ENCODE peak calls at places on chromosome 22, in four cellular contexts. One of them, this sample, is unnamed.

GRCh38 chr22:38868886-38869381 is 3.1 kb downstream of the CBX6 start:
- DNase-seq in cardiac muscle cell: peak
- DNase-seq in CD8-positive, alpha-beta T cell: peak
- DNase-seq in OCI-LY7: peak
- DNase-seq in this sample: no peak

GRCh38 chr22:49925525-49926128 is 7.2 kb downstream of the CRELD2 start:
- DNase-seq in CD8-positive, alpha-beta T cell: peak
- DNase-seq in cardiac muscle cell: no peak
- DNase-seq in OCI-LY7: peak
- DNase-seq in this sample: no peak

GRCh38 chr22:44577391-44578114 is 79.5 kb upstream of the RTL6 start:
- DNase-seq in CD8-positive, alpha-beta T cell: no peak
- DNase-seq in cardiac muscle cell: no peak
- DNase-seq in OCI-LY7: no peak
- DNase-seq in this sample: no peak

GRCh38 chr22:49398646-49399045 is 429.0 kb downstream of the BRD1 start:
- DNase-seq in OCI-LY7: no peak
- DNase-seq in cardiac muscle cell: no peak
- DNase-seq in CD8-positive, alpha-beta T cell: no peak
- DNase-seq in this sample: no peak

GRCh38 chr22:26489447-26490036 is 5.9 kb downstream of the SRRD start:
- DNase-seq in CD8-positive, alpha-beta T cell: no peak
- DNase-seq in cardiac muscle cell: no peak
- DNase-seq in OCI-LY7: no peak
- DNase-seq in this sample: no peak

GRCh38 chr22:38751422-38752346 is 4.1 kb downstream of the SUN2 start:
- DNase-seq in CD8-positive, alpha-beta T cell: peak
- DNase-seq in cardiac muscle cell: no peak
- DNase-seq in OCI-LY7: peak
- DNase-seq in this sample: peak

GRCh38 chr22:19525666-19526065 is 1.5 kb upstream of the CLDN5 start:
- DNase-seq in OCI-LY7: no peak
- DNase-seq in cardiac muscle cell: no peak
- DNase-seq in CD8-positive, alpha-beta T cell: no peak
- DNase-seq in this sample: no peak

GRCh38 chr22:22763512-22763911 is 119.1 kb downstream of the GGTLC2 start:
- DNase-seq in OCI-LY7: no peak
- DNase-seq in CD8-positive, alpha-beta T cell: no peak
- DNase-seq in cardiac muscle cell: no peak
- DNase-seq in this sample: no peak

GRCh38 chr22:25153961-25154685 is 45.5 kb upstream of the CRYBB3 start:
- DNase-seq in cardiac muscle cell: peak
- DNase-seq in OCI-LY7: no peak
- DNase-seq in CD8-positive, alpha-beta T cell: no peak
- DNase-seq in this sample: peak

GRCh38 chr22:41365425-41365824 is 16.3 kb upstream of the TEF start:
- DNase-seq in cardiac muscle cell: no peak
- DNase-seq in OCI-LY7: no peak
- DNase-seq in CD8-positive, alpha-beta T cell: no peak
- DNase-seq in this sample: no peak

GRCh38 chr22:22877523-22878210 is 9.9 kb upstream of the IGLL5 start:
- DNase-seq in cardiac muscle cell: peak
- DNase-seq in OCI-LY7: peak
- DNase-seq in CD8-positive, alpha-beta T cell: peak
- DNase-seq in this sample: peak

GRCh38 chr22:40572976-40573375 is 63.5 kb downstream of the MRTFA start:
- DNase-seq in cardiac muscle cell: peak
- DNase-seq in CD8-positive, alpha-beta T cell: no peak
- DNase-seq in OCI-LY7: no peak
- DNase-seq in this sample: no peak

GRCh38 chr22:46178755-46179505 is 28.6 kb downstream of the PPARA start:
- DNase-seq in CD8-positive, alpha-beta T cell: no peak
- DNase-seq in OCI-LY7: no peak
- DNase-seq in cardiac muscle cell: no peak
- DNase-seq in this sample: peak

GRCh38 chr22:44972363-44973083 is 37.3 kb downstream of the PHF21B start:
- DNase-seq in OCI-LY7: no peak
- DNase-seq in cardiac muscle cell: peak
- DNase-seq in CD8-positive, alpha-beta T cell: no peak
- DNase-seq in this sample: no peak

GRCh38 chr22:39204216-39204615 is 40.6 kb downstream of the PDGFB start:
- DNase-seq in cardiac muscle cell: no peak
- DNase-seq in OCI-LY7: no peak
- DNase-seq in CD8-positive, alpha-beta T cell: no peak
- DNase-seq in this sample: no peak

GRCh38 chr22:23458663-23459541 is 121.2 kb downstream of the IGLL1 start:
- DNase-seq in CD8-positive, alpha-beta T cell: no peak
- DNase-seq in OCI-LY7: no peak
- DNase-seq in cardiac muscle cell: no peak
- DNase-seq in this sample: no peak

GRCh38 chr22:32951807-32952153 is 106.4 kb downstream of the SYN3 start:
- DNase-seq in cardiac muscle cell: peak
- DNase-seq in CD8-positive, alpha-beta T cell: no peak
- DNase-seq in OCI-LY7: no peak
- DNase-seq in this sample: no peak

GRCh38 chr22:40541300-40541699 is 95.2 kb downstream of the MRTFA start:
- DNase-seq in CD8-positive, alpha-beta T cell: no peak
- DNase-seq in OCI-LY7: no peak
- DNase-seq in cardiac muscle cell: no peak
- DNase-seq in this sample: no peak

GRCh38 chr22:46149998-46150549 is at the start of gene PPARA:
- DNase-seq in OCI-LY7: peak
- DNase-seq in cardiac muscle cell: peak
- DNase-seq in CD8-positive, alpha-beta T cell: peak
- DNase-seq in this sample: no peak

GRCh38 chr22:30435674-30436126 is 10.1 kb downstream of the MTFP1 start:
- DNase-seq in cardiac muscle cell: no peak
- DNase-seq in CD8-positive, alpha-beta T cell: peak
- DNase-seq in OCI-LY7: peak
- DNase-seq in this sample: no peak

GRCh38 chr22:46763051-46763705 is 728 bp downstream of the TBC1D22A start:
- DNase-seq in cardiac muscle cell: peak
- DNase-seq in OCI-LY7: peak
- DNase-seq in CD8-positive, alpha-beta T cell: peak
- DNase-seq in this sample: no peak

GRCh38 chr22:50244420-50245213 is at the start of gene TUBGCP6:
- DNase-seq in CD8-positive, alpha-beta T cell: peak
- DNase-seq in cardiac muscle cell: peak
- DNase-seq in OCI-LY7: peak
- DNase-seq in this sample: peak

GRCh38 chr22:22040908-22041307 is 58.3 kb upstream of the TOP3B start:
- DNase-seq in OCI-LY7: no peak
- DNase-seq in CD8-positive, alpha-beta T cell: no peak
- DNase-seq in cardiac muscle cell: no peak
- DNase-seq in this sample: no peak

GRCh38 chr22:19382240-19382639 is 49.3 kb downstream of the HIRA start:
- DNase-seq in cardiac muscle cell: no peak
- DNase-seq in OCI-LY7: no peak
- DNase-seq in CD8-positive, alpha-beta T cell: no peak
- DNase-seq in this sample: no peak

GRCh38 chr22:24867327-24868022 is 61.5 kb downstream of the SGSM1 start:
- DNase-seq in cardiac muscle cell: no peak
- DNase-seq in CD8-positive, alpha-beta T cell: no peak
- DNase-seq in OCI-LY7: no peak
- DNase-seq in this sample: no peak

GRCh38 chr22:23251445-23252093 is 71.3 kb downstream of the BCR start:
- DNase-seq in OCI-LY7: no peak
- DNase-seq in CD8-positive, alpha-beta T cell: no peak
- DNase-seq in cardiac muscle cell: no peak
- DNase-seq in this sample: no peak

GRCh38 chr22:50528682-50529415 is 963 bp downstream of the TYMP start:
- DNase-seq in OCI-LY7: peak
- DNase-seq in cardiac muscle cell: no peak
- DNase-seq in CD8-positive, alpha-beta T cell: no peak
- DNase-seq in this sample: no peak

GRCh38 chr22:40684728-40685127 is 5.4 kb downstream of the MCHR1 start:
- DNase-seq in CD8-positive, alpha-beta T cell: no peak
- DNase-seq in cardiac muscle cell: no peak
- DNase-seq in OCI-LY7: no peak
- DNase-seq in this sample: no peak

GRCh38 chr22:50269573-50270301 is 443 bp downstream of the MAPK11 start:
- DNase-seq in CD8-positive, alpha-beta T cell: peak
- DNase-seq in cardiac muscle cell: peak
- DNase-seq in OCI-LY7: peak
- DNase-seq in this sample: no peak

GRCh38 chr22:50584106-50585096 is 1.8 kb upstream of the CHKB start:
- DNase-seq in OCI-LY7: no peak
- DNase-seq in CD8-positive, alpha-beta T cell: no peak
- DNase-seq in cardiac muscle cell: no peak
- DNase-seq in this sample: no peak

DNA sequence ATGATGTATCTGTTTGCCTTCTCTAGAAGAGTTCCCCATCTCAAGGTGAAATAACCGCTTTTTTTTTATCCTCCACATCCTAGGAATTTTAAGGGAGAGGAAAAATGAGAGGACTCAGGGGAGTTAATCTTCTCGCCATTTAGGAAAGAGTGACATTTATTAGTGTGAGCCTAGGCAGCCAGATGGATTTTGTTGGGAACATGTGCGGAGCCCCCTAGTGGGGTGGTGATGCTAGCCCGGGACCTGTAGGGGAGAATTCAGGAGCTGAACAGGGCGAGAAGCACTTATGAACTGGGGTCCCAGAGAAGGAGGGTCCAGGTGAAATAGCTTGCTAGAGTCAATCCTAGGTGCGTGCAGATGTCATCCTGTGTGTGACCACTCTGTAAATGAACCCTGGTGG is 10.7 kb downstream of the IL17RA start:
- DNase-seq in CD8-positive, alpha-beta T cell: no peak
- DNase-seq in OCI-LY7: no peak
- DNase-seq in cardiac muscle cell: no peak
- DNase-seq in this sample: no peak
- TF ChIP-seq CTCF in CD8-positive, alpha-beta T cell: no peak
- TF ChIP-seq CTCF in OCI-LY7: peak
- TF ChIP-seq CTCF in cardiac muscle cell: peak
- TF ChIP-seq CTCF in this sample: peak

GRCh38 chr22:48099251-48099650 is 1336.8 kb downstream of the TBC1D22A start:
- DNase-seq in CD8-positive, alpha-beta T cell: no peak
- DNase-seq in cardiac muscle cell: no peak
- DNase-seq in OCI-LY7: peak
- DNase-seq in this sample: no peak
- H3K4me3 ChIP-seq in CD8-positive, alpha-beta T cell: no peak
- H3K4me3 ChIP-seq in cardiac muscle cell: no peak
- H3K4me3 ChIP-seq in OCI-LY7: peak
- H3K4me3 ChIP-seq in this sample: no peak

GRCh38 chr22:27745809-27746208 is 55.7 kb downstream of the MN1 start:
- DNase-seq in OCI-LY7: no peak
- DNase-seq in CD8-positive, alpha-beta T cell: no peak
- DNase-seq in cardiac muscle cell: no peak
- DNase-seq in this sample: no peak

GRCh38 chr22:27749597-27750225 is 51.8 kb downstream of the MN1 start:
- DNase-seq in CD8-positive, alpha-beta T cell: no peak
- DNase-seq in cardiac muscle cell: peak
- DNase-seq in OCI-LY7: no peak
- DNase-seq in this sample: no peak

GRCh38 chr22:27748355-27749168 is 53.0 kb downstream of the MN1 start:
- DNase-seq in cardiac muscle cell: peak
- DNase-seq in OCI-LY7: no peak
- DNase-seq in CD8-positive, alpha-beta T cell: no peak
- DNase-seq in this sample: no peak

GRCh38 chr22:27746918-27747317 is 54.6 kb downstream of the MN1 start:
- DNase-seq in CD8-positive, alpha-beta T cell: no peak
- DNase-seq in cardiac muscle cell: no peak
- DNase-seq in OCI-LY7: no peak
- DNase-seq in this sample: no peak

GRCh38 chr22:27747396-27748256 is 53.9 kb downstream of the MN1 start:
- DNase-seq in cardiac muscle cell: peak
- DNase-seq in CD8-positive, alpha-beta T cell: no peak
- DNase-seq in OCI-LY7: no peak
- DNase-seq in this sample: no peak
- TF ChIP-seq CTCF in cardiac muscle cell: peak
- TF ChIP-seq CTCF in CD8-positive, alpha-beta T cell: no peak
- TF ChIP-seq CTCF in OCI-LY7: peak
- TF ChIP-seq CTCF in this sample: no peak

GRCh38 chr22:31730344-31730711 is 19.6 kb downstream of the PRR14L start:
- DNase-seq in OCI-LY7: peak
- DNase-seq in CD8-positive, alpha-beta T cell: no peak
- DNase-seq in cardiac muscle cell: no peak
- DNase-seq in this sample: no peak
- H3K4me3 ChIP-seq in OCI-LY7: no peak
- H3K4me3 ChIP-seq in CD8-positive, alpha-beta T cell: no peak
- H3K4me3 ChIP-seq in cardiac muscle cell: no peak
- H3K4me3 ChIP-seq in this sample: no peak

GRCh38 chr22:42969348-42969975 is 45.5 kb downstream of the PACSIN2 start:
- DNase-seq in cardiac muscle cell: peak
- DNase-seq in CD8-positive, alpha-beta T cell: no peak
- DNase-seq in OCI-LY7: no peak
- DNase-seq in this sample: no peak

GRCh38 chr22:42966389-42966998 is 48.5 kb downstream of the PACSIN2 start:
- DNase-seq in cardiac muscle cell: no peak
- DNase-seq in CD8-positive, alpha-beta T cell: no peak
- DNase-seq in OCI-LY7: no peak
- DNase-seq in this sample: no peak

GRCh38 chr22:42970029-42970428 is 44.9 kb downstream of the PACSIN2 start:
- DNase-seq in OCI-LY7: no peak
- DNase-seq in cardiac muscle cell: no peak
- DNase-seq in CD8-positive, alpha-beta T cell: no peak
- DNase-seq in this sample: no peak

GRCh38 chr22:42967005-42967404 is 47.9 kb downstream of the PACSIN2 start:
- DNase-seq in cardiac muscle cell: no peak
- DNase-seq in CD8-positive, alpha-beta T cell: no peak
- DNase-seq in OCI-LY7: no peak
- DNase-seq in this sample: no peak

GRCh38 chr22:42967933-42968332 is 47.0 kb downstream of the PACSIN2 start:
- DNase-seq in cardiac muscle cell: no peak
- DNase-seq in CD8-positive, alpha-beta T cell: no peak
- DNase-seq in OCI-LY7: no peak
- DNase-seq in this sample: no peak
- TF ChIP-seq CTCF in cardiac muscle cell: no peak
- TF ChIP-seq CTCF in CD8-positive, alpha-beta T cell: no peak
- TF ChIP-seq CTCF in OCI-LY7: no peak
- TF ChIP-seq CTCF in this sample: no peak

GRCh38 chr22:17257091-17257490 is 37.9 kb upstream of the ADA2 start:
- DNase-seq in cardiac muscle cell: no peak
- DNase-seq in OCI-LY7: no peak
- DNase-seq in CD8-positive, alpha-beta T cell: no peak
- DNase-seq in this sample: no peak
- H3K4me3 ChIP-seq in cardiac muscle cell: no peak
- H3K4me3 ChIP-seq in OCI-LY7: no peak
- H3K4me3 ChIP-seq in CD8-positive, alpha-beta T cell: no peak
- H3K4me3 ChIP-seq in this sample: no peak

DNA sequence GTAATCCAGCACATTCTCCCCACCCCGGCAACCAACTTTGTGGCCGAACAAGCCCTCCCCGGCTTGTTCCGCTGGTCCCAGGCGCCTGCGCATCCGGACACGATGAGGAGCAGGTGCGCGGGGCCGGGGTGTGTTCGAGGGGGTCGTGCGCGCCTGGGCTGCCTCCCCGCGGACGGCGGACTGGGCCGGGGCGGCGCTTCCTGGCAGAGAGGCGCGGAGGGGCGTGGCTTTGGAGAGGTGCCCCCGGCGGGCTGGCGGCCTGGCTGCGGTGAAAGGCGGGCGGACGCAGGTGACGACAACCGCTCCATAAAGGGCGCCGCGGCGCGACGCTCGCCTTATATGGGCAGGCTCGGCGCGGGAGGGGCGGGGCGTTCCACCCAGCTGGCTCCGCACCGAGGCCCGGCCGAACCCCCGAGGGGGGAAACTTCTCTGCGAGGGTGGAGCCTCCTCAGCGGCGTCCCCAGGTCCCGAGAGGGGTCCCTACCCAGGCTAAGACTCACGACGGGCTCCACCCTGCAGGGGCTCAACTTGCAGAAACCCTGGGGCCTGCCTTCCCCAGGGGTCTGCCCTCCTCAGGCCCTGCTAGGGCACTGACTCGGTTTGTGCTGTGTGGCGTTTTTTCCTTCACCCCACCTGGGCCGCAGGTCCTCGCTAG is 26.4 kb downstream of the TXN2 start:
- DNase-seq in cardiac muscle cell: peak
- DNase-seq in CD8-positive, alpha-beta T cell: peak
- DNase-seq in OCI-LY7: peak
- DNase-seq in this sample: no peak
- TF ChIP-seq CTCF in cardiac muscle cell: peak
- TF ChIP-seq CTCF in CD8-positive, alpha-beta T cell: no peak
- TF ChIP-seq CTCF in OCI-LY7: peak
- TF ChIP-seq CTCF in this sample: no peak